ENCODE peak calls at places on chromosomes 4 and X, in seven cellular contexts. One of them, this sample, is unnamed.

GRCh38 chr4:30716671-30717207 is 3.4 kb upstream of the PCDH7 start:
- DNase-seq in Daoy: no peak
- DNase-seq in NCI-H510A treated with DMSO at 0.1 percent for 48 hours: peak; percentile 16
- DNase-seq in kidney tubule cell: peak; percentile 12
- DNase-seq in GM04503: no peak
- DNase-seq in NCI-H1092: no peak
- DNase-seq in tibial artery: no peak
- DNase-seq in this sample: no peak

GRCh38 chrX:153539171-153539978 is 21.9 kb downstream of the ATP2B3 start:
- DNase-seq in NCI-H510A treated with DMSO at 0.1 percent for 48 hours: peak; percentile 47
- DNase-seq in kidney tubule cell: peak; percentile 63
- DNase-seq in tibial artery: peak; percentile 70
- DNase-seq in NCI-H1092: peak; percentile 40
- DNase-seq in Daoy: peak; percentile 72
- DNase-seq in GM04503: no peak
- DNase-seq in this sample: no peak

GRCh38 chrX:118370921-118371624 is 25.2 kb downstream of the WDR44 start:
- DNase-seq in Daoy: no peak
- DNase-seq in NCI-H1092: no peak
- DNase-seq in kidney tubule cell: no peak
- DNase-seq in GM04503: no peak
- DNase-seq in tibial artery: no peak
- DNase-seq in NCI-H510A treated with DMSO at 0.1 percent for 48 hours: no peak
- DNase-seq in this sample: no peak

GRCh38 chrX:18676470-18676869 is 4.6 kb upstream of the RS1 start:
- DNase-seq in kidney tubule cell: peak; percentile 4
- DNase-seq in NCI-H1092: peak; percentile 59
- DNase-seq in Daoy: no peak
- DNase-seq in GM04503: no peak
- DNase-seq in tibial artery: no peak
- DNase-seq in NCI-H510A treated with DMSO at 0.1 percent for 48 hours: peak; percentile 23
- DNase-seq in this sample: no peak

GRCh38 chrX:64204701-64205440 is 637 bp downstream of the AMER1 start:
- DNase-seq in NCI-H1092: no peak
- DNase-seq in GM04503: no peak
- DNase-seq in kidney tubule cell: peak; percentile 9
- DNase-seq in tibial artery: peak; percentile 69
- DNase-seq in NCI-H510A treated with DMSO at 0.1 percent for 48 hours: peak; percentile 27
- DNase-seq in Daoy: peak; percentile 21
- DNase-seq in this sample: no peak

GRCh38 chr4:157818946-157819692 is 353.7 kb downstream of the GASK1B start:
- DNase-seq in Daoy: no peak
- DNase-seq in NCI-H1092: no peak
- DNase-seq in NCI-H510A treated with DMSO at 0.1 percent for 48 hours: no peak
- DNase-seq in kidney tubule cell: no peak
- DNase-seq in tibial artery: no peak
- DNase-seq in GM04503: no peak
- DNase-seq in this sample: no peak

GRCh38 chrX:30713061-30713525 is 59.9 kb downstream of the GK start:
- DNase-seq in NCI-H510A treated with DMSO at 0.1 percent for 48 hours: peak; percentile 69
- DNase-seq in kidney tubule cell: peak; percentile 64
- DNase-seq in Daoy: peak; percentile 24
- DNase-seq in GM04503: no peak
- DNase-seq in NCI-H1092: peak; percentile 34
- DNase-seq in tibial artery: peak; percentile 59
- DNase-seq in this sample: no peak

GRCh38 chrX:11867610-11868345 is 109.7 kb downstream of the MSL3 start:
- DNase-seq in NCI-H510A treated with DMSO at 0.1 percent for 48 hours: no peak
- DNase-seq in tibial artery: no peak
- DNase-seq in Daoy: no peak
- DNase-seq in kidney tubule cell: peak; percentile 65
- DNase-seq in GM04503: no peak
- DNase-seq in NCI-H1092: no peak
- DNase-seq in this sample: no peak

GRCh38 chrX:103918584-103919335 is 43.7 kb upstream of the TMSB15B start:
- DNase-seq in tibial artery: peak; percentile 83
- DNase-seq in Daoy: peak; percentile 78
- DNase-seq in NCI-H1092: peak; percentile 71
- DNase-seq in GM04503: peak; percentile 11
- DNase-seq in NCI-H510A treated with DMSO at 0.1 percent for 48 hours: peak; percentile 50
- DNase-seq in kidney tubule cell: peak; percentile 73
- DNase-seq in this sample: no peak

GRCh38 chr4:119080721-119081541 is 54.7 kb upstream of the MYOZ2 start:
- DNase-seq in kidney tubule cell: peak; percentile 76
- DNase-seq in tibial artery: no peak
- DNase-seq in NCI-H510A treated with DMSO at 0.1 percent for 48 hours: no peak
- DNase-seq in NCI-H1092: no peak
- DNase-seq in Daoy: no peak
- DNase-seq in GM04503: no peak
- DNase-seq in this sample: no peak

GRCh38 chrX:10395179-10395578 is 225.2 kb downstream of the MID1 start:
- DNase-seq in NCI-H1092: no peak
- DNase-seq in kidney tubule cell: peak; percentile 42
- DNase-seq in Daoy: no peak
- DNase-seq in NCI-H510A treated with DMSO at 0.1 percent for 48 hours: no peak
- DNase-seq in GM04503: no peak
- DNase-seq in tibial artery: no peak
- DNase-seq in this sample: no peak

GRCh38 chrX:13647709-13648212 is 5.2 kb upstream of the TCEANC start:
- DNase-seq in kidney tubule cell: no peak
- DNase-seq in NCI-H510A treated with DMSO at 0.1 percent for 48 hours: peak; percentile 40
- DNase-seq in NCI-H1092: peak; percentile 7
- DNase-seq in tibial artery: peak; percentile 64
- DNase-seq in GM04503: no peak
- DNase-seq in Daoy: peak; percentile 59
- DNase-seq in this sample: no peak

GRCh38 chr4:73434311-73434710 is 1.7 kb upstream of the AFP start:
- DNase-seq in kidney tubule cell: peak; percentile 41
- DNase-seq in NCI-H510A treated with DMSO at 0.1 percent for 48 hours: no peak
- DNase-seq in Daoy: no peak
- DNase-seq in GM04503: no peak
- DNase-seq in NCI-H1092: no peak
- DNase-seq in tibial artery: no peak
- DNase-seq in this sample: no peak

GRCh38 chr4:70399319-70399718 is 1.6 kb downstream of the OPRPN start:
- DNase-seq in Daoy: peak; percentile 9
- DNase-seq in NCI-H510A treated with DMSO at 0.1 percent for 48 hours: no peak
- DNase-seq in kidney tubule cell: peak; percentile 49
- DNase-seq in GM04503: no peak
- DNase-seq in NCI-H1092: no peak
- DNase-seq in tibial artery: no peak
- DNase-seq in this sample: no peak

GRCh38 chr4:145878501-145879435 is 59.9 kb downstream of the ZNF827 start:
- DNase-seq in Daoy: peak; percentile 19
- DNase-seq in kidney tubule cell: no peak
- DNase-seq in NCI-H1092: no peak
- DNase-seq in tibial artery: no peak
- DNase-seq in NCI-H510A treated with DMSO at 0.1 percent for 48 hours: no peak
- DNase-seq in GM04503: no peak
- DNase-seq in this sample: no peak

GRCh38 chr4:8393593-8394038 is 46.9 kb downstream of the ACOX3 start:
- DNase-seq in tibial artery: peak; percentile 84
- DNase-seq in NCI-H510A treated with DMSO at 0.1 percent for 48 hours: no peak
- DNase-seq in kidney tubule cell: peak; percentile 96
- DNase-seq in Daoy: peak; percentile 87
- DNase-seq in NCI-H1092: no peak
- DNase-seq in GM04503: peak; percentile 97
- DNase-seq in this sample: no peak

GRCh38 chrX:17595456-17596035 is 141.7 kb upstream of the SCML1 start:
- DNase-seq in GM04503: no peak
- DNase-seq in Daoy: peak; percentile 26
- DNase-seq in tibial artery: no peak
- DNase-seq in NCI-H510A treated with DMSO at 0.1 percent for 48 hours: no peak
- DNase-seq in kidney tubule cell: peak; percentile 98
- DNase-seq in NCI-H1092: no peak
- DNase-seq in this sample: no peak

GRCh38 chr4:142355417-142355930 is 490.6 kb downstream of the INPP4B start:
- DNase-seq in NCI-H510A treated with DMSO at 0.1 percent for 48 hours: no peak
- DNase-seq in kidney tubule cell: no peak
- DNase-seq in NCI-H1092: no peak
- DNase-seq in GM04503: no peak
- DNase-seq in Daoy: no peak
- DNase-seq in tibial artery: no peak
- DNase-seq in this sample: no peak

GRCh38 chrX:71578253-71579135 is at the start of gene GCNA:
- DNase-seq in Daoy: no peak
- DNase-seq in NCI-H510A treated with DMSO at 0.1 percent for 48 hours: no peak
- DNase-seq in GM04503: no peak
- DNase-seq in NCI-H1092: no peak
- DNase-seq in tibial artery: no peak
- DNase-seq in kidney tubule cell: no peak
- DNase-seq in this sample: no peak

GRCh38 chr4:15971068-15971801 is 8.3 kb upstream of the FGFBP2 start:
- DNase-seq in NCI-H510A treated with DMSO at 0.1 percent for 48 hours: no peak
- DNase-seq in GM04503: no peak
- DNase-seq in Daoy: no peak
- DNase-seq in kidney tubule cell: no peak
- DNase-seq in NCI-H1092: no peak
- DNase-seq in tibial artery: no peak
- DNase-seq in this sample: no peak

GRCh38 chrX:10098235-10098819 is 58.4 kb upstream of the CLCN4 start:
- DNase-seq in GM04503: no peak
- DNase-seq in Daoy: no peak
- DNase-seq in tibial artery: no peak
- DNase-seq in NCI-H1092: no peak
- DNase-seq in NCI-H510A treated with DMSO at 0.1 percent for 48 hours: no peak
- DNase-seq in kidney tubule cell: no peak
- DNase-seq in this sample: no peak

GRCh38 chr4:94507281-94507680 is 55.5 kb downstream of the PDLIM5 start:
- DNase-seq in NCI-H510A treated with DMSO at 0.1 percent for 48 hours: no peak
- DNase-seq in kidney tubule cell: peak; percentile 63
- DNase-seq in tibial artery: no peak
- DNase-seq in Daoy: no peak
- DNase-seq in NCI-H1092: no peak
- DNase-seq in GM04503: no peak
- DNase-seq in this sample: no peak

GRCh38 chr4:122360754-122361153 is 18.1 kb upstream of the ADAD1 start:
- DNase-seq in kidney tubule cell: no peak
- DNase-seq in tibial artery: no peak
- DNase-seq in Daoy: no peak
- DNase-seq in GM04503: no peak
- DNase-seq in NCI-H1092: no peak
- DNase-seq in NCI-H510A treated with DMSO at 0.1 percent for 48 hours: no peak
- DNase-seq in this sample: no peak

GRCh38 chrX:29348288-29348687 is 761.0 kb downstream of the IL1RAPL1 start:
- DNase-seq in GM04503: no peak
- DNase-seq in tibial artery: no peak
- DNase-seq in NCI-H1092: no peak
- DNase-seq in Daoy: no peak
- DNase-seq in kidney tubule cell: no peak
- DNase-seq in NCI-H510A treated with DMSO at 0.1 percent for 48 hours: no peak
- DNase-seq in this sample: no peak

GRCh38 chr4:140260227-140260626 is 106.2 kb upstream of the MAML3 start:
- DNase-seq in tibial artery: no peak
- DNase-seq in NCI-H1092: no peak
- DNase-seq in NCI-H510A treated with DMSO at 0.1 percent for 48 hours: no peak
- DNase-seq in kidney tubule cell: peak; percentile 88
- DNase-seq in GM04503: peak; percentile 57
- DNase-seq in Daoy: peak; percentile 46
- DNase-seq in this sample: no peak

GRCh38 chr4:74376888-74377483 is 12.0 kb downstream of the EREG start:
- DNase-seq in kidney tubule cell: peak; percentile 71
- DNase-seq in tibial artery: no peak
- DNase-seq in NCI-H1092: no peak
- DNase-seq in NCI-H510A treated with DMSO at 0.1 percent for 48 hours: peak; percentile 62
- DNase-seq in Daoy: peak; percentile 30
- DNase-seq in GM04503: no peak
- DNase-seq in this sample: no peak

GRCh38 chrX:133185119-133185518 is 33.0 kb downstream of the TFDP3 start:
- DNase-seq in tibial artery: no peak
- DNase-seq in NCI-H1092: no peak
- DNase-seq in Daoy: no peak
- DNase-seq in NCI-H510A treated with DMSO at 0.1 percent for 48 hours: no peak
- DNase-seq in kidney tubule cell: no peak
- DNase-seq in GM04503: no peak
- DNase-seq in this sample: no peak

GRCh38 chr4:164828945-164829344 is 48.0 kb upstream of the APELA start:
- DNase-seq in Daoy: no peak
- DNase-seq in kidney tubule cell: no peak
- DNase-seq in NCI-H510A treated with DMSO at 0.1 percent for 48 hours: no peak
- DNase-seq in NCI-H1092: no peak
- DNase-seq in tibial artery: no peak
- DNase-seq in GM04503: no peak
- DNase-seq in this sample: no peak

GRCh38 chr4:52059372-52059771 is 8.3 kb downstream of the SPATA18 start:
- DNase-seq in GM04503: peak; percentile 45
- DNase-seq in kidney tubule cell: peak; percentile 87
- DNase-seq in tibial artery: no peak
- DNase-seq in NCI-H1092: no peak
- DNase-seq in NCI-H510A treated with DMSO at 0.1 percent for 48 hours: no peak
- DNase-seq in Daoy: no peak
- DNase-seq in this sample: no peak

GRCh38 chr4:89737888-89738287 is 99.1 kb downstream of the SNCA start:
- DNase-seq in Daoy: peak; percentile 43
- DNase-seq in NCI-H1092: no peak
- DNase-seq in NCI-H510A treated with DMSO at 0.1 percent for 48 hours: no peak
- DNase-seq in kidney tubule cell: peak; percentile 17
- DNase-seq in GM04503: peak; percentile 35
- DNase-seq in tibial artery: no peak
- DNase-seq in this sample: no peak

GRCh38 chrX:100410901-100411801 is 1.1 kb upstream of the PCDH19 start:
- DNase-seq in Daoy: peak; percentile 8
- DNase-seq in tibial artery: no peak
- DNase-seq in kidney tubule cell: no peak
- DNase-seq in NCI-H1092: no peak
- DNase-seq in NCI-H510A treated with DMSO at 0.1 percent for 48 hours: no peak
- DNase-seq in GM04503: no peak
- DNase-seq in this sample: no peak

GRCh38 chr4:37946503-37947179 is 13.6 kb upstream of the PTTG2 start:
- DNase-seq in kidney tubule cell: no peak
- DNase-seq in NCI-H1092: no peak
- DNase-seq in GM04503: no peak
- DNase-seq in Daoy: no peak
- DNase-seq in NCI-H510A treated with DMSO at 0.1 percent for 48 hours: no peak
- DNase-seq in tibial artery: no peak
- DNase-seq in this sample: no peak

GRCh38 chrX:2404816-2405215 is 96.0 kb downstream of the DHRSX start:
- DNase-seq in NCI-H1092: no peak
- DNase-seq in tibial artery: no peak
- DNase-seq in GM04503: no peak
- DNase-seq in NCI-H510A treated with DMSO at 0.1 percent for 48 hours: no peak
- DNase-seq in kidney tubule cell: no peak
- DNase-seq in Daoy: no peak
- DNase-seq in this sample: no peak

This sample was measured in mesenteric fat pad.